ENCODE peak calls at places on chromosomes 7 and 10, in six cellular contexts. A is A549, Z is endothelial cell of umbilical vein, S is H1, B is HCT116, F is K562. J is an unnamed sample.

GRCh38 chr7:45574521-45575500 is 643 bp downstream of the ADCY1 start:
- DNase-seq in Z (peak), B (no peak), F (no peak), S (no peak), A (peak), J (no peak)

GRCh38 chr10:76033457-76034196 is 602.2 kb downstream of the LRMDA start:
- DNase-seq in S (no peak), Z (peak), B (no peak), F (no peak), A (peak), J (peak)

GRCh38 chr10:110042181-110042580 is 34.4 kb downstream of the ADD3 start:
- DNase-seq in F (no peak), B (no peak), A (no peak), S (no peak), Z (peak), J (no peak)

GRCh38 chr7:41886257-41886905 is 183.5 kb upstream of the INHBA start:
- DNase-seq in A (no peak), Z (no peak), S (no peak), F (no peak), B (no peak), J (peak)

GRCh38 chr7:84025332-84025927 is 169.2 kb downstream of the SEMA3A start:
- DNase-seq in F (no peak), S (peak), A (peak), B (peak), Z (peak), J (no peak)

GRCh38 chr10:119537953-119538630 is 4.4 kb downstream of the RGS10 start:
- DNase-seq in S (no peak), A (no peak), B (no peak), Z (no peak), F (no peak), J (no peak)

GRCh38 chr7:29765392-29765979 is 40.8 kb upstream of the WIPF3 start:
- DNase-seq in F (no peak), A (no peak), S (no peak), B (no peak), Z (no peak), J (no peak)

GRCh38 chr7:106788637-106789036 is 76.4 kb upstream of the PIK3CG start:
- DNase-seq in B (no peak), S (no peak), Z (no peak), A (no peak), F (no peak), J (no peak)

GRCh38 chr10:17454801-17455520 is 566 bp upstream of the ST8SIA6 start:
- DNase-seq in B (peak), A (no peak), F (peak), S (no peak), Z (no peak), J (no peak)

GRCh38 chr10:79444243-79445119 is 943 bp downstream of the ZCCHC24 start:
- DNase-seq in F (peak), A (peak), B (no peak), Z (peak), S (no peak), J (peak)

GRCh38 chr10:86244995-86245394 is 121.6 kb downstream of the GRID1 start:
- DNase-seq in F (no peak), S (no peak), B (no peak), A (no peak), Z (no peak), J (no peak)

GRCh38 chr7:75732764-75733630 is 5.7 kb downstream of the HIP1 start:
- DNase-seq in F (peak), Z (no peak), A (peak), S (no peak), B (peak), J (no peak)

GRCh38 chr10:1395025-1395981 is 339.1 kb downstream of the WDR37 start:
- DNase-seq in B (no peak), S (no peak), A (no peak), Z (no peak), F (no peak), J (no peak)

GRCh38 chr7:116953727-116954442 is 584 bp downstream of the ST7 start:
- DNase-seq in F (peak), B (peak), A (peak), Z (peak), S (peak), J (peak)

GRCh38 chr7:63925626-63926460 is 72.8 kb upstream of the ZNF722 start:
- DNase-seq in B (no peak), S (no peak), Z (no peak), F (peak), A (no peak), J (peak)

GRCh38 chr10:129764901-129765663 is 199.0 kb downstream of the EBF3 start:
- DNase-seq in F (no peak), S (no peak), A (no peak), B (no peak), Z (no peak), J (no peak)

GRCh38 chr7:2508327-2509231 is 11.0 kb upstream of the LFNG start:
- DNase-seq in S (no peak), Z (no peak), A (no peak), B (no peak), F (peak), J (peak)

GRCh38 chr7:29336851-29337627 is 142.5 kb downstream of the CHN2 start:
- DNase-seq in F (no peak), B (no peak), S (no peak), Z (no peak), A (no peak), J (no peak)

GRCh38 chr10:75223507-75223906 is 12.2 kb downstream of the COMTD1 start:
- DNase-seq in Z (no peak), B (no peak), S (no peak), F (no peak), A (no peak), J (no peak)

GRCh38 chr10:122499012-122499411 is 37.7 kb downstream of the HTRA1 start:
- DNase-seq in B (no peak), Z (no peak), S (no peak), A (no peak), F (no peak), J (no peak)

GRCh38 chr7:88254721-88255120 is 34.9 kb upstream of the SRI start:
- DNase-seq in Z (no peak), F (no peak), A (peak), S (no peak), B (peak), J (no peak)

GRCh38 chr7:138970979-138971378 is 10.2 kb downstream of the KIAA1549 start:
- DNase-seq in Z (no peak), F (no peak), B (no peak), S (no peak), A (no peak), J (no peak)

GRCh38 chr7:127598318-127598717 is 4.8 kb downstream of the FSCN3 start:
- DNase-seq in S (no peak), B (peak), Z (no peak), F (peak), A (peak), J (peak)

GRCh38 chr10:120421250-120421649 is 35.8 kb upstream of the PLPP4 start:
- DNase-seq in A (no peak), S (no peak), F (no peak), Z (no peak), B (no peak), J (no peak)

GRCh38 chr7:151923097-151923876 is 33.0 kb upstream of the GALNTL5 start:
- DNase-seq in S (no peak), A (no peak), B (no peak), Z (no peak), F (no peak), J (peak)

GRCh38 chr10:76432274-76433012 is 1001.0 kb downstream of the LRMDA start:
- DNase-seq in F (no peak), B (no peak), S (no peak), Z (no peak), A (no peak), J (no peak)

GRCh38 chr10:119541459-119542356 is 811 bp downstream of the RGS10 start:
- DNase-seq in S (no peak), F (peak), B (no peak), A (no peak), Z (no peak), J (no peak)

GRCh38 chr10:122152544-122152943 is 118.6 kb upstream of the BTBD16 start:
- DNase-seq in A (no peak), Z (no peak), F (no peak), B (no peak), S (no peak), J (no peak)

GRCh38 chr7:155323001-155323638 is 25.4 kb downstream of the INSIG1 start:
- DNase-seq in Z (no peak), S (no peak), B (no peak), F (no peak), A (no peak), J (peak)

GRCh38 chr10:78544447-78545085 is 510.9 kb downstream of the RPS24 start:
- DNase-seq in A (no peak), S (no peak), F (no peak), B (no peak), Z (no peak), J (no peak)

GRCh38 chr10:97280783-97281182 is 11.7 kb downstream of the ARHGAP19 start:
- DNase-seq in F (no peak), A (no peak), S (no peak), B (no peak), Z (no peak), J (no peak)

GRCh38 chr7:28228386-28228785 is 47.8 kb upstream of the JAZF1 start:
- DNase-seq in S (no peak), F (no peak), B (no peak), Z (no peak), A (no peak), J (no peak)

GRCh38 chr10:24685958-24686540 is 37.6 kb downstream of the ARHGAP21 start:
- DNase-seq in S (no peak), F (no peak), Z (peak), B (no peak), A (no peak), J (no peak)

GRCh38 chr10:112946649-112947048 is 3.4 kb upstream of the TCF7L2 start:
- DNase-seq in F (no peak), Z (no peak), A (no peak), S (no peak), B (no peak), J (no peak)

GRCh38 chr7:135300913-135301765 is 67.5 kb downstream of the STRA8 start:
- DNase-seq in Z (no peak), F (no peak), A (no peak), S (no peak), B (no peak), J (no peak)

GRCh38 chr7:26667514-26668133 is 196.8 kb downstream of the SKAP2 start:
- DNase-seq in A (peak), S (peak), Z (peak), F (peak), B (peak), J (peak)

GRCh38 chr10:21317902-21318301 is 207.6 kb downstream of the SKIDA1 start:
- DNase-seq in Z (no peak), F (no peak), S (no peak), A (no peak), B (no peak), J (no peak)

GRCh38 chr7:84633-85020 is 107.7 kb upstream of the FAM20C start:
- DNase-seq in B (no peak), Z (no peak), F (no peak), S (no peak), A (no peak), J (no peak)

GRCh38 chr10:102773986-102774385 is 30.2 kb downstream of the WBP1L start:
- DNase-seq in B (no peak), Z (peak), A (no peak), F (no peak), S (no peak), J (no peak)

GRCh38 chr10:99827906-99828305 is 45.5 kb downstream of the ABCC2 start:
- DNase-seq in A (no peak), B (no peak), S (no peak), F (no peak), Z (no peak), J (no peak)
- TF ChIP-seq POLR2A in A (no peak), B (no peak), S (no peak), F (no peak), Z (no peak), J (no peak)

DNA sequence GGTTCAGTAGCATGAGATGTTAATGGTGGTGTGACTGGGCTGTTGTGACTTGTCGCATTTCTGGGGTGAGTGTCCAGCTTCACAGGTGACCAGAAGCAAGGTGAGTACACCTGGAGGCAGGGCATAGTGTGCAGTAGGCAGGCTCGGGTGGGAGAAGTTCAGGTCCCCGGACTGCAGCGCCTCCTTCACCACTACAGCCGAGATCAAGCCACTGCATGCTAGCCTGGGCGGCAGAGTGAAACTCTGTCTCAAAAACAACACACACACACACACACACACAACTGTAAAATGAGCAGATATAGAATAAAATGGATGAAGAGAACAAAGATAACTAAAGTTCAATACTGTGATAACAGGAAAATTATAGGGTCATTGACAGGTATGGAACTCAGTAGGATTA is 11.1 kb upstream of the PARD3 start:
- DNase-seq in A (no peak), Z (no peak), B (peak), S (no peak), F (no peak), J (no peak)
- TF ChIP-seq MAX in A (no peak), Z (no peak), B (no peak), S (no peak), F (no peak), J (no peak)

DNA sequence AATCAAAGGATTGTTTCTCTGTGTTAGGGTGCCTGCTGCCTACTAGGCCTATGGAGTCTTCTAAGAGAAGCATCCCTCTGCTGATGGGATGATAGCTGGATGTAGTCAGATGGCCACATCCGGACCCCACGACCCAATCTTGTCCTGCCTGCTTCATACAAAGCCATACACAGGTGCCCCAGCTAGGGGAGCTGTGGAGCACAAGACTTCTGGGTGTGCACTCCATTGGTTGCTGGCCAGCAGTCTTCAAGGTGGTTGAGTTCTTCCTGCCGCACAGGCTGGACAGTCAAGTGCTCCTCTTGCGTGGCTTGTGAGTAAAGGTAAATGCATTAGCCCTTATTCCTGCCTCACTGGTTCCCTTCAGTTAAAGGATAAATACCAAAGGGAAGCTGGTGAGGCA is 120.2 kb downstream of the TEX36 start:
- DNase-seq in A (no peak), S (no peak), Z (no peak), F (peak), B (peak), J (no peak)
- TF ChIP-seq CTCF in A (no peak), S (peak), Z (no peak), F (peak), B (peak), J (no peak)

GRCh38 chr10:124494050-124494807 is 32.6 kb downstream of the LHPP start:
- DNase-seq in A (no peak), S (no peak), B (no peak), F (no peak), Z (no peak), J (no peak)

GRCh38 chr10:124491105-124491504 is 29.5 kb downstream of the LHPP start:
- DNase-seq in F (no peak), A (no peak), B (no peak), S (no peak), Z (no peak), J (no peak)

GRCh38 chr10:124492266-124492665 is 30.6 kb downstream of the LHPP start:
- DNase-seq in Z (no peak), F (no peak), S (no peak), B (no peak), A (no peak), J (no peak)

GRCh38 chr10:124495176-124495575 is 33.6 kb downstream of the LHPP start:
- DNase-seq in A (no peak), S (no peak), F (no peak), Z (no peak), B (no peak), J (no peak)

GRCh38 chr10:124493191-124493936 is 31.7 kb downstream of the LHPP start:
- DNase-seq in S (no peak), A (no peak), B (no peak), F (no peak), Z (no peak), J (peak)
- TF ChIP-seq POLR2A in S (no peak), A (no peak), B (no peak), F (no peak), Z (no peak), J (no peak)

GRCh38 chr10:91054325-91054724 is 133.4 kb upstream of the ANKRD1 start:
- DNase-seq in B (no peak), F (no peak), A (no peak), S (no peak), Z (peak), J (no peak)
- TF ChIP-seq MAX in B (no peak), F (no peak), A (no peak), S (no peak), Z (no peak), J (no peak)

DNA sequence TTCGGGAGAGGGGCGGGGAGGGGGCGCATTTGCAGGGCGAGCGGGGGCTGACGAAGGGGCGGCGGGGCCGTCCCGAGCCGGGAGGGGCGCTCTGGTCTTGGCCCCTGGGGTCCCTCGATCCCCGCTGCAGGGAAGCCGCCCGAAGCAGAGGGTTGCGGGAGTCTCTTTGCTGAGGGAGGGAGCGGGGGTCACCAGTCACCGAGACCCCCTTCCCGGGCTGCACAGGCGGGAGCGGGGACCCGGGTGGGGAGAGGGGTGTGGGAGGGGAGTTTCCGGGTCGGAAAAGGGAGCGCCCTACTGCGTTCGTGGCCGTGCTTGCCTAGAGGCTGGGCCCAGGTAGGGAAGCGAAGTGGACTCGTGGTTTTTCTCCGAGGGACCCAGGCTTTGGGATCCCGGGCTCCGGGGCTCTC is 422 bp downstream of the AP1S1 start:
- DNase-seq in A (no peak), Z (no peak), F (no peak), S (no peak), B (no peak), J (no peak)
- TF ChIP-seq CTCF in A (no peak), Z (no peak), F (no peak), S (no peak), B (no peak), J (no peak)

DNA sequence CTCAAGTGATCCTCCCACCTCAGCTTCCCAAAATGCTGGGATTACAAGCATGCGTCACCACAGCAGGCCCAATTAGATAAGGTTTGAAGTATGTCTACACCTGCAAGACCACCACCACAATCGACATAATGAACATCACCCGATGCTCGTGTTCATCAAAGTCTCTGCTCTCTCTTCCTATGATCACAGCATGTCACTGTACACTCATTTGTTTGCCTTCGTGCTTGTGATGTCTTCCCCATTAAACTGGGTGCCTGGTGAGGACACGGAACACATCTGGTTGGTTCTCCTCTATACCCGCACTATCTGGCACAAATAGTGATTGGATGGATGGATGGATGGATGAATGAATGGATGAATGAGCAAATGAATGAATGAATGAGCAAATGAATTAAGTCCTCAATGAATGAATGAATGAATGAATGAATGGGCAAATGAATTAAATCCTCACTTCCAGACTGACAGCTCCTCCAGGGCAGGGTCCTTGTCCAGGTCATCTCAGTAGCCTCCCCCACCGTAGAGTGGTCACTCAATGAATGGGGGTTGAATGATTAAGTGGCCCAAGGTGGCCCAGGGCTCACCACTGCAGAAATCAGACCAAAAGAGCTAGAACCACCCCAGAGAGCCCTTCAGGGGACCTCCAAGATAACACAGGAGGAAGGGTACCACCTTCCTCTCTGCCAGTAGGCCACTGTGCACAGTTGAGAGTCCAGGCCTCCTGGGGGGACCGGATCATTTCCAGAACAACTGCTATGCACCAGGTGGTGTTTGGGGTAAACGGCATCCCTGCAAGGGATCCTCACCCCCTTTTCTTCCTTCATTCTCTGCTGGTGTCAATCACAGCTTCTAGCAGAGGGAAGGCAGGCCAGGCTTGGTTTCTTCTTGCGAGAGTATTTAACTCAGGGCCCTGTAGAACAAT is 101.9 kb upstream of the TNRC18 start:
- DNase-seq in Z (peak), S (no peak), F (no peak), B (peak), A (no peak), J (peak)
- TF ChIP-seq POLR2A in Z (peak), S (no peak), F (peak), B (no peak), A (peak), J (peak)